ENCODE peak calls at places on chromosomes 7 and 10, in five cellular contexts. One of them, this sample, is unnamed.

GRCh38 chr10:80539421-80539999 is 1.8 kb downstream of the SH2D4B start:
- DNase-seq in Daoy: no peak
- DNase-seq in stimulated activated CD4-positive, alpha-beta T cell treated with anti-CD3 and anti-CD28 coated beads, Interleukin-12 subunit alpha, Interleukin-12 subunit beta, amount 100 ng/mL, for 24 hours: no peak
- DNase-seq in T-helper 1 cell: no peak
- DNase-seq in aorta: no peak
- DNase-seq in this sample: no peak

GRCh38 chr7:20932785-20933184 is 146.1 kb upstream of the SP8 start:
- DNase-seq in Daoy: no peak
- DNase-seq in stimulated activated CD4-positive, alpha-beta T cell treated with anti-CD3 and anti-CD28 coated beads, Interleukin-12 subunit alpha, Interleukin-12 subunit beta, amount 100 ng/mL, for 24 hours: no peak
- DNase-seq in T-helper 1 cell: no peak
- DNase-seq in aorta: no peak
- DNase-seq in this sample: no peak

GRCh38 chr7:94423116-94423515 is 28.4 kb downstream of the COL1A2 start:
- DNase-seq in Daoy: no peak
- DNase-seq in stimulated activated CD4-positive, alpha-beta T cell treated with anti-CD3 and anti-CD28 coated beads, Interleukin-12 subunit alpha, Interleukin-12 subunit beta, amount 100 ng/mL, for 24 hours: no peak
- DNase-seq in T-helper 1 cell: no peak
- DNase-seq in aorta: no peak
- DNase-seq in this sample: no peak

GRCh38 chr10:98555011-98555619 is 108.4 kb upstream of the HPS1 start:
- DNase-seq in Daoy: no peak
- DNase-seq in stimulated activated CD4-positive, alpha-beta T cell treated with anti-CD3 and anti-CD28 coated beads, Interleukin-12 subunit alpha, Interleukin-12 subunit beta, amount 100 ng/mL, for 24 hours: no peak
- DNase-seq in T-helper 1 cell: no peak
- DNase-seq in aorta: no peak
- DNase-seq in this sample: no peak

GRCh38 chr10:4073912-4074311 is 288.9 kb upstream of the KLF6 start:
- DNase-seq in Daoy: peak
- DNase-seq in stimulated activated CD4-positive, alpha-beta T cell treated with anti-CD3 and anti-CD28 coated beads, Interleukin-12 subunit alpha, Interleukin-12 subunit beta, amount 100 ng/mL, for 24 hours: no peak
- DNase-seq in T-helper 1 cell: no peak
- DNase-seq in aorta: peak
- DNase-seq in this sample: peak

GRCh38 chr7:27095897-27096755 is at the start of gene HOXA1:
- DNase-seq in Daoy: peak
- DNase-seq in stimulated activated CD4-positive, alpha-beta T cell treated with anti-CD3 and anti-CD28 coated beads, Interleukin-12 subunit alpha, Interleukin-12 subunit beta, amount 100 ng/mL, for 24 hours: peak
- DNase-seq in T-helper 1 cell: peak
- DNase-seq in aorta: peak
- DNase-seq in this sample: peak

GRCh38 chr10:90930971-90931841 is 10.3 kb upstream of the ANKRD1 start:
- DNase-seq in Daoy: peak
- DNase-seq in stimulated activated CD4-positive, alpha-beta T cell treated with anti-CD3 and anti-CD28 coated beads, Interleukin-12 subunit alpha, Interleukin-12 subunit beta, amount 100 ng/mL, for 24 hours: no peak
- DNase-seq in T-helper 1 cell: no peak
- DNase-seq in aorta: peak
- DNase-seq in this sample: peak

GRCh38 chr10:43093423-43094090 is 16.7 kb downstream of the RET start:
- DNase-seq in Daoy: peak
- DNase-seq in stimulated activated CD4-positive, alpha-beta T cell treated with anti-CD3 and anti-CD28 coated beads, Interleukin-12 subunit alpha, Interleukin-12 subunit beta, amount 100 ng/mL, for 24 hours: no peak
- DNase-seq in T-helper 1 cell: no peak
- DNase-seq in aorta: no peak
- DNase-seq in this sample: no peak

GRCh38 chr7:92740713-92741126 is 95.7 kb downstream of the CDK6 start:
- DNase-seq in Daoy: peak
- DNase-seq in stimulated activated CD4-positive, alpha-beta T cell treated with anti-CD3 and anti-CD28 coated beads, Interleukin-12 subunit alpha, Interleukin-12 subunit beta, amount 100 ng/mL, for 24 hours: no peak
- DNase-seq in T-helper 1 cell: no peak
- DNase-seq in aorta: no peak
- DNase-seq in this sample: no peak

GRCh38 chr7:137209151-137209822 is 134.2 kb downstream of the PTN start:
- DNase-seq in Daoy: no peak
- DNase-seq in stimulated activated CD4-positive, alpha-beta T cell treated with anti-CD3 and anti-CD28 coated beads, Interleukin-12 subunit alpha, Interleukin-12 subunit beta, amount 100 ng/mL, for 24 hours: no peak
- DNase-seq in T-helper 1 cell: no peak
- DNase-seq in aorta: no peak
- DNase-seq in this sample: no peak

GRCh38 chr7:94698275-94698674 is 42.3 kb upstream of the SGCE start:
- DNase-seq in Daoy: peak
- DNase-seq in stimulated activated CD4-positive, alpha-beta T cell treated with anti-CD3 and anti-CD28 coated beads, Interleukin-12 subunit alpha, Interleukin-12 subunit beta, amount 100 ng/mL, for 24 hours: no peak
- DNase-seq in T-helper 1 cell: no peak
- DNase-seq in aorta: no peak
- DNase-seq in this sample: no peak

GRCh38 chr7:151462306-151462779 is 22.4 kb upstream of the CRYGN start:
- DNase-seq in Daoy: no peak
- DNase-seq in stimulated activated CD4-positive, alpha-beta T cell treated with anti-CD3 and anti-CD28 coated beads, Interleukin-12 subunit alpha, Interleukin-12 subunit beta, amount 100 ng/mL, for 24 hours: no peak
- DNase-seq in T-helper 1 cell: no peak
- DNase-seq in aorta: no peak
- DNase-seq in this sample: no peak

GRCh38 chr7:132035517-132036362 is 479.3 kb upstream of the PODXL start:
- DNase-seq in Daoy: no peak
- DNase-seq in stimulated activated CD4-positive, alpha-beta T cell treated with anti-CD3 and anti-CD28 coated beads, Interleukin-12 subunit alpha, Interleukin-12 subunit beta, amount 100 ng/mL, for 24 hours: no peak
- DNase-seq in T-helper 1 cell: no peak
- DNase-seq in aorta: no peak
- DNase-seq in this sample: no peak

GRCh38 chr10:21021843-21022594 is 124.9 kb upstream of the NEBL start:
- DNase-seq in Daoy: peak
- DNase-seq in stimulated activated CD4-positive, alpha-beta T cell treated with anti-CD3 and anti-CD28 coated beads, Interleukin-12 subunit alpha, Interleukin-12 subunit beta, amount 100 ng/mL, for 24 hours: no peak
- DNase-seq in T-helper 1 cell: no peak
- DNase-seq in aorta: no peak
- DNase-seq in this sample: no peak

GRCh38 chr10:131242007-131242406 is 69.5 kb downstream of the TCERG1L start:
- DNase-seq in Daoy: no peak
- DNase-seq in stimulated activated CD4-positive, alpha-beta T cell treated with anti-CD3 and anti-CD28 coated beads, Interleukin-12 subunit alpha, Interleukin-12 subunit beta, amount 100 ng/mL, for 24 hours: no peak
- DNase-seq in T-helper 1 cell: no peak
- DNase-seq in aorta: no peak
- DNase-seq in this sample: no peak